ENCODE peak calls at places on chromosome 21, in five cellular contexts. F is stimulated activated CD4-positive, alpha-beta T cell treated with anti-CD3 and anti-CD28 coated beads, Interleukin-2, amount 100 ng/mL, for 48 hours; S is KBM-7; J is stimulated activated naive CD4-positive, alpha-beta T cell; O is NCI-H2171. T is an unnamed sample.

GRCh38 chr21:46095106-46095719 is 2.7 kb upstream of the COL6A2 start:
- DNase-seq in F (no peak), S (no peak), O (no peak), J (no peak), T (no peak)

GRCh38 chr21:26840912-26841311 is 4.3 kb downstream of the ADAMTS1 start:
- DNase-seq in O (no peak), J (no peak), F (no peak), S (no peak), T (no peak)

GRCh38 chr21:30592140-30592539 is at the start of gene KRTAP6-3:
- DNase-seq in F (no peak), J (no peak), O (no peak), S (no peak), T (no peak)

GRCh38 chr21:17585875-17586450 is 26.7 kb downstream of the BTG3 start:
- DNase-seq in O (peak), J (peak), F (no peak), S (peak), T (peak)

GRCh38 chr21:20999567-21000169 is 1.5 kb downstream of the NCAM2 start:
- DNase-seq in O (no peak), F (no peak), S (peak), J (peak), T (peak)

GRCh38 chr21:46318464-46318845 is 5.2 kb downstream of the C21orf58 start:
- DNase-seq in O (no peak), S (no peak), J (no peak), F (no peak), T (no peak)

GRCh38 chr21:26137379-26138060 is 33.0 kb downstream of the APP start:
- DNase-seq in F (no peak), O (no peak), S (no peak), J (no peak), T (no peak)

GRCh38 chr21:31198575-31198974 is 145.5 kb downstream of the TIAM1 start:
- DNase-seq in F (no peak), J (peak), S (peak), O (peak), T (peak)

GRCh38 chr21:37787456-37787855 is 128.8 kb downstream of the KCNJ6 start:
- DNase-seq in F (no peak), S (no peak), O (no peak), J (no peak), T (no peak)

GRCh38 chr21:39103689-39104088 is 79.6 kb downstream of the PSMG1 start:
- DNase-seq in J (no peak), S (no peak), O (no peak), F (no peak), T (no peak)